ENCODE peak calls at places on chromosomes 5 and 9, in four cellular contexts. One of them, this sample, is unnamed.

GRCh38 chr9:126393876-126394275 is 67.2 kb downstream of the MVB12B start:
- DNase-seq in aorta: no peak
- DNase-seq in endothelial cell of umbilical vein: no peak
- DNase-seq in IMR-90: peak
- DNase-seq in this sample: no peak

GRCh38 chr5:172114875-172115422 is 73.1 kb downstream of the STK10 start:
- DNase-seq in aorta: no peak
- DNase-seq in endothelial cell of umbilical vein: no peak
- DNase-seq in IMR-90: no peak
- DNase-seq in this sample: no peak

GRCh38 chr9:120431268-120431667 is 148.7 kb downstream of the CDK5RAP2 start:
- DNase-seq in aorta: no peak
- DNase-seq in endothelial cell of umbilical vein: peak
- DNase-seq in IMR-90: no peak
- DNase-seq in this sample: no peak

GRCh38 chr9:98168952-98169488 is 23.4 kb downstream of the CORO2A start:
- DNase-seq in aorta: no peak
- DNase-seq in endothelial cell of umbilical vein: no peak
- DNase-seq in IMR-90: peak
- DNase-seq in this sample: peak

GRCh38 chr9:117234178-117234577 is 180.7 kb downstream of the ASTN2 start:
- DNase-seq in aorta: no peak
- DNase-seq in endothelial cell of umbilical vein: no peak
- DNase-seq in IMR-90: no peak
- DNase-seq in this sample: no peak

GRCh38 chr5:177501874-177502678 is 4.7 kb upstream of the PDLIM7 start:
- DNase-seq in aorta: no peak
- DNase-seq in endothelial cell of umbilical vein: no peak
- DNase-seq in IMR-90: no peak
- DNase-seq in this sample: no peak

GRCh38 chr5:93303291-93303691 is 277.7 kb downstream of the NR2F1-AS1 start:
- DNase-seq in aorta: no peak
- DNase-seq in endothelial cell of umbilical vein: peak
- DNase-seq in IMR-90: no peak
- DNase-seq in this sample: no peak

GRCh38 chr9:124625084-124625483 is 117.9 kb upstream of the NR5A1 start:
- DNase-seq in aorta: no peak
- DNase-seq in endothelial cell of umbilical vein: no peak
- DNase-seq in IMR-90: no peak
- DNase-seq in this sample: no peak

GRCh38 chr9:116389546-116390305 is 236.1 kb downstream of the PAPPA start:
- DNase-seq in aorta: no peak
- DNase-seq in endothelial cell of umbilical vein: no peak
- DNase-seq in IMR-90: no peak
- DNase-seq in this sample: no peak

GRCh38 chr9:125119643-125120286 is 23.6 kb downstream of the SCAI start:
- DNase-seq in aorta: no peak
- DNase-seq in endothelial cell of umbilical vein: no peak
- DNase-seq in IMR-90: peak
- DNase-seq in this sample: no peak

GRCh38 chr9:90142580-90142979 is 500.0 kb downstream of the DIRAS2 start:
- DNase-seq in aorta: no peak
- DNase-seq in endothelial cell of umbilical vein: peak
- DNase-seq in IMR-90: peak
- DNase-seq in this sample: peak

GRCh38 chr9:101458955-101459631 is 23.5 kb upstream of the ALDOB start:
- DNase-seq in aorta: no peak
- DNase-seq in endothelial cell of umbilical vein: peak
- DNase-seq in IMR-90: peak
- DNase-seq in this sample: peak

GRCh38 chr5:19240150-19240549 is 747.9 kb downstream of the CDH18 start:
- DNase-seq in aorta: no peak
- DNase-seq in endothelial cell of umbilical vein: peak
- DNase-seq in IMR-90: no peak
- DNase-seq in this sample: no peak

GRCh38 chr9:124761710-124762109 is 9.4 kb downstream of the NR6A1 start:
- DNase-seq in aorta: no peak
- DNase-seq in endothelial cell of umbilical vein: no peak
- DNase-seq in IMR-90: no peak
- DNase-seq in this sample: no peak

GRCh38 chr5:78050888-78051287 is 243.6 kb downstream of the AP3B1 start:
- DNase-seq in aorta: no peak
- DNase-seq in endothelial cell of umbilical vein: peak
- DNase-seq in IMR-90: peak
- DNase-seq in this sample: no peak

GRCh38 chr9:81902191-81902590 is 26.0 kb upstream of the SPATA31D4 start:
- DNase-seq in aorta: no peak
- DNase-seq in endothelial cell of umbilical vein: no peak
- DNase-seq in IMR-90: peak
- DNase-seq in this sample: no peak

GRCh38 chr9:4762108-4762888 is 21.3 kb upstream of the AK3 start:
- DNase-seq in aorta: peak
- DNase-seq in endothelial cell of umbilical vein: peak
- DNase-seq in IMR-90: peak
- DNase-seq in this sample: peak

GRCh38 chr5:108472237-108472636 is 90.3 kb upstream of the FBXL17 start:
- DNase-seq in aorta: no peak
- DNase-seq in endothelial cell of umbilical vein: no peak
- DNase-seq in IMR-90: peak
- DNase-seq in this sample: no peak

GRCh38 chr9:114000671-114001409 is 77.3 kb downstream of the AMBP start:
- DNase-seq in aorta: peak
- DNase-seq in endothelial cell of umbilical vein: no peak
- DNase-seq in IMR-90: peak
- DNase-seq in this sample: peak

GRCh38 chr5:99378443-99378842 is 449.6 kb upstream of the CHD1 start:
- DNase-seq in aorta: no peak
- DNase-seq in endothelial cell of umbilical vein: no peak
- DNase-seq in IMR-90: no peak
- DNase-seq in this sample: peak

GRCh38 chr5:73201547-73202513 is 28.8 kb downstream of the TMEM174 start:
- DNase-seq in aorta: peak
- DNase-seq in endothelial cell of umbilical vein: peak
- DNase-seq in IMR-90: peak
- DNase-seq in this sample: peak

GRCh38 chr5:174271316-174271715 is 225.8 kb downstream of the NSG2 start:
- DNase-seq in aorta: no peak
- DNase-seq in endothelial cell of umbilical vein: no peak
- DNase-seq in IMR-90: no peak
- DNase-seq in this sample: no peak

DNA sequence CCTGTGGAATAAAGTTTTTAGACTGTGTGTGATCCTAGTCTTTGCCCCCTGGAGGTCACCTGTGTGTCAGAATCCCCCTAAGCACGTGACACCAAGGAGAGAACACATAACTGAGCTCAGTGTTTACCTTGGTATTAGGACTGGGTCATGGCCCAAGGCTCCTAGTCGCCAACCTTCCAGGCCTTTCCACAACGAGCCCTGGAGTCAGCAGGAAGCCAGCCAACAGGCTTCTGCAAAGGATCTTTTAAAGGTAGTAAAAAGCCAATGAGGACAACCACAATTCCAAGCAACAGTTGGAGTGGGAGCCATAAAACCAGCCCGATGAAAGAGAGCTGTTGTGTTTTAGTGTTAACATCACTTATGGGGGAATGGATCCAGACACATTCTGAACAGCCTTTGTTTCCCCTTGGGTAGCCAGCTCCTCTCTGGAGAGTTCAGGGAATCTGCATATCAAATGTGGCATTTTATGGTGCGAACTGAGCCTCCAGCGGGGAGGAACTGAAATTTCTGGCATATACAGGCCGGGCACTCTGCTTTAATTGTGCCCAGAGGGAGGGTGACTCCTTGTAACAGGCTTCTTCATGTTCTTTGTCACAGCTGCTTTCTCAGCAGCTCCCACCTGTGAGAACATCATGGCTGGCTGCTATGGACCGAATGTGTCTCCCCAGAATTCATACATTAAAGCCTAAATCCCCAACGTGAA is 239.9 kb downstream of the FSTL4 start:
- DNase-seq in aorta: no peak
- DNase-seq in endothelial cell of umbilical vein: no peak
- DNase-seq in IMR-90: no peak
- DNase-seq in this sample: peak
- H3K27ac ChIP-seq in aorta: no peak
- H3K27ac ChIP-seq in endothelial cell of umbilical vein: no peak
- H3K27ac ChIP-seq in IMR-90: no peak
- H3K27ac ChIP-seq in this sample: no peak

GRCh38 chr9:2777454-2777853 is 60.1 kb downstream of the KCNV2 start:
- DNase-seq in aorta: no peak
- DNase-seq in endothelial cell of umbilical vein: no peak
- DNase-seq in IMR-90: no peak
- DNase-seq in this sample: no peak
- H3K27ac ChIP-seq in aorta: no peak
- H3K27ac ChIP-seq in endothelial cell of umbilical vein: no peak
- H3K27ac ChIP-seq in IMR-90: no peak
- H3K27ac ChIP-seq in this sample: no peak

GRCh38 chr5:89407053-89407452 is 524.1 kb upstream of the MEF2C start:
- DNase-seq in aorta: no peak
- DNase-seq in endothelial cell of umbilical vein: no peak
- DNase-seq in IMR-90: no peak
- DNase-seq in this sample: no peak
- H3K27ac ChIP-seq in aorta: no peak
- H3K27ac ChIP-seq in endothelial cell of umbilical vein: no peak
- H3K27ac ChIP-seq in IMR-90: no peak
- H3K27ac ChIP-seq in this sample: no peak

DNA sequence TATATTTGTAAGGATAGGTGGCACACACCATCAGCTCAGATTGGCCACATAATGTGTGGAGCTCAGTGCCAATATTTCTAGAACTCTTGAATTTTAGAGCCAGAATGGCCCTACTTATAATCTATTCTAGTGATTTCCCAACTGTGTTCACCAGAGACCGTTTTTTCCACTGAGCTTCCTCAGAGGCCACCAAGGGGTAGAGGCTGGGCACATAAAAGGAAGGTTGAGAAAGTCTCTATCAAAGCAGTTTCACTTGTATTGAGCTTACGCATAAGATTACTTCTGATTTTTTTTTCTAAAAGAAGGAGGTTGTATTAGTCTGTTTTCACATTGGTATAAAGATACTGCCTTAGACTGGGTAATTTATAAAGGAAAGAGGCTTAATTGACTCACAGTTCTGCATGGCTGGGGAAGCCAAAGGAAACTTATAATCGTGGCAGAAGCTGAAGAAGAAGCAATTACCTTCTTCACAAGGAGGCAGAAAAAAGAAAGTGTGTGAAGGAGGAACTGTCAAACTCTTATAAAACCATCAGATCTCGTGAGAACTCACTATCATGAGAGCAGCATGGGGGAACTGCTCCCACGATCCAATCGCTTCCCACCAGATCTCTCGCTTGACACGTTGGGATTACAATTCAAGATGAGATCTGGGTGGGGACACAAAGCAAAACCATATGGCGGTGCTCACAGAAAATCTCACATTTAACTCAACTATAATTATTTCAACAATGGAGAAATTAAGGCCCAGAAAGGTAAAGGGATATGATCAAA is 27.3 kb downstream of the DPYSL3 start:
- DNase-seq in aorta: no peak
- DNase-seq in endothelial cell of umbilical vein: peak
- DNase-seq in IMR-90: no peak
- DNase-seq in this sample: no peak
- H3K27ac ChIP-seq in aorta: peak
- H3K27ac ChIP-seq in endothelial cell of umbilical vein: peak
- H3K27ac ChIP-seq in IMR-90: no peak
- H3K27ac ChIP-seq in this sample: no peak

GRCh38 chr9:94932647-94933415 is 206.3 kb downstream of the AOPEP start:
- DNase-seq in aorta: no peak
- DNase-seq in endothelial cell of umbilical vein: no peak
- DNase-seq in IMR-90: no peak
- DNase-seq in this sample: peak

GRCh38 chr9:94931725-94932124 is 205.2 kb downstream of the AOPEP start:
- DNase-seq in aorta: no peak
- DNase-seq in endothelial cell of umbilical vein: no peak
- DNase-seq in IMR-90: no peak
- DNase-seq in this sample: no peak

GRCh38 chr9:94934816-94935328 is 208.4 kb downstream of the AOPEP start:
- DNase-seq in aorta: no peak
- DNase-seq in endothelial cell of umbilical vein: no peak
- DNase-seq in IMR-90: no peak
- DNase-seq in this sample: peak

GRCh38 chr9:94935396-94935795 is 208.9 kb downstream of the AOPEP start:
- DNase-seq in aorta: no peak
- DNase-seq in endothelial cell of umbilical vein: no peak
- DNase-seq in IMR-90: no peak
- DNase-seq in this sample: no peak

DNA sequence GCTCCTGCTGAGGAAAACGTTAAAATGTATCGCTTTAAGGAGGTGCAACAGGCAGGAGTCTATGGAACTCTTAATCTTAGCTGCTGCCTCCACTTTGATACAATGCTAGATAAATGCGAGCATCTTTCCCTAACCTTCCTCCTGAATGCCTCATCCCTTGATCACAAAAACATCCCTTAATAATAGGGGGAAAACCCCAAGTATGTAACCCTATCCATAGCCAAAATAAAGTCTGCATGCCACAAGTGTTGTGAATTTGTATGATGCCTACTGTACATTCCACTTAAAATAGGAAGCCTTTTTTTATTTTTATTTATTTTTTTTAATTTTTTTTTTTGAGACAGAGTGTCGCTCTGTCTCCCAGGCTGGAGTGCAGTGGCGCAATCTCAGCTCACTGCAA is 206.9 kb downstream of the AOPEP start:
- DNase-seq in aorta: no peak
- DNase-seq in endothelial cell of umbilical vein: no peak
- DNase-seq in IMR-90: peak
- DNase-seq in this sample: no peak
- H3K27ac ChIP-seq in aorta: no peak
- H3K27ac ChIP-seq in endothelial cell of umbilical vein: no peak
- H3K27ac ChIP-seq in IMR-90: no peak
- H3K27ac ChIP-seq in this sample: no peak